ENCODE peak calls at places on chromosomes 2 and 18, in five cellular contexts. I is K562, C is HCT116, T is HepG2, G is GM12878. J is an unnamed sample.

GRCh38 chr2:233728723-233729301 is at the start of gene UGT1A3:
- DNase-seq in I (no peak), C (no peak), T (no peak), G (no peak), J (no peak)

GRCh38 chr2:29583104-29583503 is 338.3 kb downstream of the ALK start:
- DNase-seq in I (no peak), C (no peak), T (no peak), G (peak), J (no peak)

GRCh38 chr2:50241292-50241691 is 790.6 kb downstream of the NRXN1 start:
- DNase-seq in I (no peak), C (no peak), T (no peak), G (no peak), J (no peak)

GRCh38 chr2:47779416-47779790 is 3.5 kb upstream of the MSH6 start:
- DNase-seq in I (no peak), C (no peak), T (no peak), G (no peak), J (no peak)

GRCh38 chr18:24466766-24467165 is 6.3 kb downstream of the HRH4 start:
- DNase-seq in I (no peak), C (no peak), T (no peak), G (no peak), J (no peak)

GRCh38 chr2:215059724-215060123 is 78.7 kb downstream of the ABCA12 start:
- DNase-seq in I (no peak), C (no peak), T (no peak), G (no peak), J (no peak)

GRCh38 chr18:75727479-75727878 is 300.0 kb upstream of the SMIM21 start:
- DNase-seq in I (peak), C (peak), T (peak), G (no peak), J (peak)

GRCh38 chr18:59823611-59824195 is 76.1 kb upstream of the PMAIP1 start:
- DNase-seq in I (peak), C (peak), T (peak), G (no peak), J (peak)

GRCh38 chr2:112048887-112049286 is 6.2 kb upstream of the TMEM87B start:
- DNase-seq in I (peak), C (peak), T (peak), G (no peak), J (peak)

GRCh38 chr2:79799744-79800143 is 286.9 kb downstream of the CTNNA2 start:
- DNase-seq in I (no peak), C (no peak), T (no peak), G (no peak), J (no peak)

GRCh38 chr2:10007921-10008808 is 35.2 kb upstream of the KLF11 start:
- DNase-seq in I (no peak), C (no peak), T (peak), G (no peak), J (no peak)

GRCh38 chr2:203706403-203706802 is at the start of gene CD28:
- DNase-seq in I (no peak), C (no peak), T (no peak), G (peak), J (no peak)

GRCh38 chr2:19073522-19073921 is 284.9 kb downstream of the OSR1 start:
- DNase-seq in I (no peak), C (peak), T (peak), G (no peak), J (peak)

GRCh38 chr2:41610501-41611242 is 437.1 kb upstream of the PKDCC start:
- DNase-seq in I (no peak), C (no peak), T (no peak), G (no peak), J (no peak)

GRCh38 chr18:67728364-67728763 is 211.8 kb upstream of the DSEL start:
- DNase-seq in I (no peak), C (no peak), T (no peak), G (no peak), J (no peak)

GRCh38 chr2:176156301-176156958 is 677 bp upstream of the HOXD3 start:
- DNase-seq in I (no peak), C (no peak), T (no peak), G (no peak), J (peak)
- TF ChIP-seq EZH2 in I (no peak), C (no peak), T (no peak), G (no peak), J (peak)

DNA sequence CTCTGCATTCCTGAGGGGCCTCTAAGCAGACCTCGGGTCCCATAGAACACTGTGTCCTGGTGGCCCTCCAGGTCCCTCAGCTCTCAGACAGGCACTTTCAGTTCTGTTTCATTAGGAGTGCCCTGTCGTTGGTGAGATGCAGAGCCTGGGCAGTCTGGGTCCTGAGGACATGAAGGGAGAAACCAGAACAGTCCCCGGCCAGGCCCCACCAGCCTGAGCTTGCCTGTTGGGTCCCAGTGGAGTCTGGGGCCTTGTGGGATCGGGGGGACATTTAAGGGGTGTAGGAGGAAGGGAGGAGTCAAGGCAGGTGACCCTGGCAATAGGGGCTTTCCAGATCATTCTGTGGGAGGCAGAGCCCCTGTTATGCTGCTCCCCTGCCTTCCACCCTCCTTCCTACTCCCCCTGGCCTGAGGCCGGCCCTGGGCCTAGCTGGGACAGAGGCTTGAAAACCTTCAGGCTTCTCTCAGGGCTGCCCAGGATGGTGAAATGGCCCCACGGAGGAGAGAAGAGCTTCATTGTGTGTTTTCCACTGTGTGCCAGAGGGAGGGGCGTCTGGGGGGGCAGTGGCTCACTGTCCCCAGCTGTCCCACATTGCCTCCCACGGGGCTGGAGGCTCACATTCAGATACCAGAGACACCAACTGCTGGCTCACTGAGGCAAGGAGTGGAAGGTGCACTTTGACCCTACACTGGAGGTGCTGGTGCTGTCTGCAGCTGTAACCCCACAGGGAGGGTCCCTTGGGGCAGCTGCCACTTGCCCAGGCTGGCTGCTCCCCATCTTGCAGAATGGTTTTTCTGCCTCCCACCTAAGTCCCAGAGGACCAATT is 26.6 kb upstream of the CATIP start:
- DNase-seq in I (no peak), C (no peak), T (no peak), G (peak), J (no peak)
- H3K4me3 ChIP-seq in I (no peak), C (no peak), T (no peak), G (peak), J (no peak)

GRCh38 chr2:2848621-2849443 is 517.8 kb upstream of the MYT1L start:
- DNase-seq in I (no peak), C (no peak), T (no peak), G (no peak), J (no peak)

GRCh38 chr2:2849464-2850217 is 518.6 kb upstream of the MYT1L start:
- DNase-seq in I (no peak), C (no peak), T (no peak), G (no peak), J (no peak)

GRCh38 chr2:2846379-2847130 is 515.5 kb upstream of the MYT1L start:
- DNase-seq in I (no peak), C (peak), T (no peak), G (no peak), J (no peak)

GRCh38 chr2:2847131-2847740 is 516.2 kb upstream of the MYT1L start:
- DNase-seq in I (no peak), C (no peak), T (no peak), G (no peak), J (no peak)

GRCh38 chr2:2848198-2848597 is 517.1 kb upstream of the MYT1L start:
- DNase-seq in I (no peak), C (no peak), T (no peak), G (no peak), J (no peak)
- TF ChIP-seq REST in I (no peak), C (no peak), T (no peak), G (no peak), J (no peak)

GRCh38 chr2:181685150-181685688 is 4.9 kb upstream of the NEUROD1 start:
- DNase-seq in I (no peak), C (no peak), T (no peak), G (no peak), J (peak)
- TF ChIP-seq EZH2 in I (no peak), C (no peak), T (no peak), G (no peak), J (peak)

GRCh38 chr2:109289823-109290222 is 160.8 kb downstream of the SH3RF3 start:
- DNase-seq in I (no peak), C (no peak), T (no peak), G (no peak), J (peak)

GRCh38 chr2:109293663-109294062 is 164.7 kb downstream of the SH3RF3 start:
- DNase-seq in I (no peak), C (no peak), T (no peak), G (no peak), J (no peak)

GRCh38 chr2:109290887-109291675 is 162.1 kb downstream of the SH3RF3 start:
- DNase-seq in I (no peak), C (no peak), T (no peak), G (no peak), J (no peak)

GRCh38 chr2:109294523-109294922 is 165.5 kb downstream of the SH3RF3 start:
- DNase-seq in I (no peak), C (no peak), T (no peak), G (no peak), J (no peak)

DNA sequence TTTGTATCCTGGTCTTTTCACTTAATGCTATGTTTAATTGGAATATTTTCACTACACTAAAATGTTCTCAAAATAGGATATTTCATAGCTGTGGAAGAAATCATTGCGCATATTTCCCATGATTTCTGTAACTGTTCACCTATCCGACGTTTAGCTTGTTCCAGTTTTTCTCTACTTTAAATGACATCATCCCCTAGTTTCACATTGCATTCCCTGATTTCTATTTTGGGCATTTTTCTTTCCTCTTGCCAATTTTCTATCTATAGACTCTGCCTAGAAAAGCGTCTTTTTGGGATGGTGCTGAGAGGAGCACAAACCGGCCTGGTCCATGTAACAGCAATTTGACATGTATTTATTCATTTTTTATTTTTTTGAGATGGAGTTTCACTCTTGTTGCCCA is 163.4 kb downstream of the SH3RF3 start:
- DNase-seq in I (no peak), C (no peak), T (no peak), G (no peak), J (no peak)
- H3K4me3 ChIP-seq in I (no peak), C (no peak), T (no peak), G (no peak), J (no peak)

DNA sequence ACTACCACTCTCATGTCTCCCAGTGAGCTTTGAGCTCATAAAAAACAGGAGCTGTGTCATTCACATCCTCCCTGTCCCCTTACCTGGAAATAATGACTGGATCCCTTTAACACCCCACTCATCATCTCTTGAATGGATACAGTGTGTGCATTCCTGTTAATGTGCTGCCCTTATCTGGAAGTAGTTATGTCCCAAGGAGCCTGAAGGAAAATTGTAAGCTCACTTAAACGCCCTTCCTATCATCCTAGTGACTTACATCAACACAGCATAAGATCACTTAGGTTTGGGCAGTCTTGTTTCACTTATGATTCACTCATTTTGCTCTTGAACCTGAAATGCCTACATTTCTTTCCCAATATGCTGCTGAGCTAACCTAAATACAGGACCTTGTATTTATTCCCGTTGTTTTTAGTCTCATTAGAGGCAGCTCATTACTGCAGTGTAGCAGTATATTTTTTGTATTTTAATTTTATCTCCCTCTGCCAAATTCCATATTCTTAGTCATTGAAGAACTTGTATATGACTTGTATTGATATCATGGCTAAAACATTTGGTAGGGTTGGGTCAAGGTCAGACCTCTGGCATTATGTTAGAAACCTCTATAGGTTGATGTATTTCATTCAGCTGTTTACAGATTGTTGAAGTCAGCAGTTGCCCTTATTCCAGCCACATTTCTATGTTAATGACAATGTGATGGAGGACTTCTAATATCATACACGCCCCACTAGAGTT is 72.8 kb downstream of the PKP4 start:
- DNase-seq in I (no peak), C (no peak), T (no peak), G (no peak), J (no peak)
- TF ChIP-seq REST in I (no peak), C (no peak), T (no peak), G (no peak), J (no peak)

GRCh38 chr2:231472816-231473215 is 8.5 kb upstream of the NCL start:
- DNase-seq in I (no peak), C (no peak), T (no peak), G (no peak), J (no peak)
- TF ChIP-seq EZH2 in I (no peak), C (no peak), T (no peak), G (no peak), J (no peak)

GRCh38 chr2:124027182-124027581 is 2.1 kb downstream of the CNTNAP5 start:
- DNase-seq in I (peak), C (no peak), T (peak), G (peak), J (peak)

GRCh38 chr2:124025349-124025720 is 248 bp downstream of the CNTNAP5 start:
- DNase-seq in I (no peak), C (no peak), T (no peak), G (no peak), J (no peak)

GRCh38 chr2:124024491-124025348 is at the start of gene CNTNAP5:
- DNase-seq in I (peak), C (no peak), T (no peak), G (no peak), J (peak)

DNA sequence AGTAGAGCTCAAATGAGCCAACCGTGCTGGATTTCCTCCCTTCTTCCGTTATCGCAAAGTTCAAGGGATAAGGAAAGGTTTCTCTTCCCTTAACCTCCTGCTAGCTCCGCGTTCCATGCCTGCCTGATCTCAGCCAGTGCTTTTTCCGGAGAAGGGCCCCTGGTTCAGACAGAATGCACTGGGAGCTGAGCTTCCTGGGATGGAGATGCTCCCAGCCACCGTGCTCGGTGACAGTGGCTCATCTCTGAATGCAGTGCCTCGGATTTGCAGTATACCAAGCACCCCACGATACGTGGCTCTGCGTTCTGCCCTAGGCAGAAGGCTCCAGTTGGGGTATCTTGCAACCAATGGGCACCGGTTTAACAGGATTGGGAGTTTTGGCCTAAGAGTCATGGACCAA is 809 bp downstream of the CNTNAP5 start:
- DNase-seq in I (no peak), C (no peak), T (no peak), G (no peak), J (peak)
- H3K4me3 ChIP-seq in I (no peak), C (no peak), T (no peak), G (no peak), J (peak)

DNA sequence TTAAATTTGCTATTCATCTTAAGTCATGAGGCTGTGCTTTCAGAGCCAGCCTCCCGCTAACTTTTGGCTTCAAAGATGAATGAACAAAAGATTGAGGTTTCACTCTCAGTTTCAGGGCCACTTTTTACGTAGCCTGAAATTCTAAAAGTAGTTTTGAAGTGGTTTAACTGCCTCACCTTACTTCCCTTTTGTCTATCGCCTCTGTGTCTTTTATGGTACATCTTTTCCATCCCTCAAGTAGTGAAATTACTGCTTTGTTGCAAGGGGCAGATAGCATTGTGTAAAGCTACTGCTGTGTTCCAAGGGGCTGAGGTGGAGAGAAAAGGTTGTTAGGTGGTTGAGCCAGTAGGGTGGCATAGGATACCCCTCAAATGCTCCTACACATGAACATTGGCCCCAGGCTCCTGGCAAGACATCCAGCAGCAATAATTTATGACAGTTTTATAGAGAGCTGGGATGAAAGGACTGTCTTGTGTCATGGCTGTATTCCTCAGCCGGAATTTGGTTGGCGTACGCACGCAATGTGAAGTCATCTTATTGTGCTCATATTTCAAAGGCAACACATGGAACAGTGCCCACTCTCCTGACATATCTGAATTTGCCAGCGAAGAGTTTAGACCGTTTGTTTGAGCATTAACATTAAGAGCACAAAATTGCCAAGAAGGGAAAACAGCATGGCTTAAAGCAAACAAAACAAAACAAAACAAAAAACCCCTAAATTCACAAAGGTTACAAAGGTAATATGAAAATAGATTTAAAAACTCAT is 32.2 kb downstream of the QPCT start:
- DNase-seq in I (no peak), C (peak), T (no peak), G (peak), J (no peak)
- TF ChIP-seq REST in I (no peak), C (no peak), T (no peak), G (no peak), J (no peak)